ENCODE peak calls at places on chromosomes 12 and 14, in six cellular contexts. B is K562, C is uterus, N is breast epithelium, T is HCT116, U is gastrocnemius medialis. H is an unnamed sample. For H3K4me1, the result is how much of the 10 kb centered on the place peaks cover.

GRCh38 chr14:100622708-100623485 is 35.7 kb upstream of the BEGAIN start:
- DNase-seq in U (no peak), N (no peak), C (peak), B (no peak), T (no peak), H (peak)

GRCh38 chr14:55328317-55328716 is 57.1 kb downstream of the FBXO34 start:
- DNase-seq in B (no peak), N (no peak), U (no peak), C (no peak), T (no peak), H (no peak)

GRCh38 chr14:72443991-72444431 is 449.9 kb downstream of the DPF3 start:
- DNase-seq in B (no peak), N (no peak), U (no peak), T (no peak), C (no peak), H (no peak)

GRCh38 chr12:57474430-57474829 is 5.2 kb downstream of the ARHGAP9 start:
- DNase-seq in C (no peak), B (peak), N (no peak), T (no peak), U (no peak), H (no peak)

GRCh38 chr14:20667957-20668356 is 16.4 kb upstream of the RNASE4 start:
- DNase-seq in N (no peak), T (no peak), U (no peak), C (no peak), B (no peak), H (no peak)

GRCh38 chr14:29724991-29725390 is 202.7 kb downstream of the PRKD1 start:
- DNase-seq in U (no peak), C (no peak), B (peak), T (no peak), N (no peak), H (no peak)

GRCh38 chr12:125202421-125202820 is 137.2 kb downstream of the AACS start:
- DNase-seq in U (no peak), B (no peak), T (no peak), N (no peak), C (no peak), H (no peak)

GRCh38 chr14:61837336-61838229 is 75.4 kb downstream of the SNAPC1 start:
- DNase-seq in U (peak), C (peak), N (peak), T (peak), B (peak), H (peak)

GRCh38 chr14:37889087-37889486 is 293.7 kb downstream of the TTC6 start:
- DNase-seq in T (no peak), B (peak), U (no peak), N (no peak), C (no peak), H (no peak)

GRCh38 chr12:6839482-6840201 is 1.1 kb upstream of the GNB3 start:
- DNase-seq in T (no peak), C (no peak), U (no peak), B (no peak), N (no peak), H (no peak)

GRCh38 chr12:94180558-94181296 is 32.4 kb downstream of the PLXNC1 start:
- DNase-seq in B (no peak), C (no peak), U (no peak), N (no peak), T (no peak), H (no peak)

GRCh38 chr12:10634427-10634826 is 21.0 kb upstream of the MAGOHB start:
- DNase-seq in T (no peak), U (no peak), N (no peak), B (no peak), C (no peak), H (no peak)

GRCh38 chr14:75198291-75198933 is 22.0 kb upstream of the TMED10 start:
- DNase-seq in B (no peak), T (no peak), N (no peak), U (peak), C (no peak), H (no peak)

GRCh38 chr14:50092006-50092555 is 24.3 kb downstream of the VCPKMT start:
- DNase-seq in B (peak), C (no peak), N (no peak), T (no peak), U (no peak), H (no peak)

GRCh38 chr12:106304001-106304421 is 1.5 kb downstream of the TCP11L2 start:
- DNase-seq in U (no peak), C (no peak), N (no peak), B (no peak), T (no peak), H (no peak)

GRCh38 chr14:57382283-57382682 is 8.1 kb upstream of the NAA30 start:
- DNase-seq in N (no peak), U (no peak), T (no peak), B (no peak), C (no peak), H (no peak)

GRCh38 chr12:122875590-122876220 is 20.2 kb downstream of the VPS37B start:
- DNase-seq in U (no peak), N (no peak), T (no peak), B (no peak), C (no peak), H (peak)

GRCh38 chr12:88303335-88303734 is 161.2 kb downstream of the TMTC3 start:
- DNase-seq in N (no peak), U (no peak), T (no peak), C (no peak), B (no peak), H (no peak)

GRCh38 chr14:74649167-74649566 is 37.1 kb upstream of the LTBP2 start:
- DNase-seq in N (no peak), T (no peak), U (no peak), C (no peak), B (peak), H (no peak)

GRCh38 chr12:94929780-94930179 is 73.7 kb downstream of the NDUFA12 start:
- DNase-seq in C (no peak), B (no peak), N (no peak), U (no peak), T (no peak), H (no peak)

GRCh38 chr12:52496590-52497071 is 3.6 kb upstream of the KRT6A start:
- DNase-seq in T (peak), B (no peak), N (no peak), C (peak), U (no peak), H (no peak)

GRCh38 chr14:54712371-54712998 is 145.6 kb downstream of the SAMD4A start:
- DNase-seq in B (no peak), T (no peak), C (no peak), N (no peak), U (peak), H (no peak)

GRCh38 chr14:101325319-101325718 is 236.0 kb upstream of the DIO3 start:
- DNase-seq in U (no peak), N (no peak), B (no peak), C (no peak), T (no peak), H (no peak)

GRCh38 chr14:47438650-47439140 is 236.7 kb downstream of the MDGA2 start:
- DNase-seq in B (no peak), T (no peak), N (no peak), C (no peak), U (no peak), H (no peak)

GRCh38 chr12:89542912-89543592 is 17.2 kb upstream of the POC1B start:
- DNase-seq in N (peak), B (peak), C (peak), T (peak), U (peak), H (no peak)

GRCh38 chr12:132263451-132264065 is 65.8 kb downstream of the GALNT9 start:
- DNase-seq in U (no peak), N (no peak), B (no peak), C (no peak), T (no peak), H (no peak)

GRCh38 chr14:80944861-80945617 is 3.5 kb upstream of the CEP128 start:
- DNase-seq in B (no peak), U (no peak), C (no peak), N (no peak), T (no peak), H (no peak)

GRCh38 chr12:57844725-57845477 is 1.6 kb downstream of the CTDSP2 start:
- DNase-seq in B (peak), T (peak), C (peak), N (peak), U (peak), H (peak)

GRCh38 chr12:13383379-13383778 is 186.9 kb downstream of the EMP1 start:
- DNase-seq in C (no peak), U (no peak), B (no peak), N (no peak), T (no peak), H (no peak)

DNA sequence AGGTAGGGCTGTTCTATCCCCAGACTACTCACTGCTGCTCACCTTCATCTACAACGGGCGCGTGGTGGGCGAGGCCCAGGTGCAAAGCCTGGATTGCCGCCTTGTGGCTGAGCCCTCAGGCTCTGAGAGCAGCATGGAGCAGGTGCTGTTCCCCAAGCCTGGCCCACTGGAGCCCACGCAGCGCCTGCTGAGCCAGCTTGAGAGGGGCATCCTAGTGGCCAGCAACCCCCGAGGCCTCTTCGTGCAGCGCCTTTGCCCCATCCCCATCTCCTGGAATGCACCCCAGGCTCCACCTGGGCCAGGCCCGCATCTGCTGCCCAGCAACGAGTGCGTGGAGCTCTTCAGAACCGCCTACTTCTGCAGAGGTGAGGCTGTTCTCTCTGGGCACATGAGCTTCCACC is 3.5 kb downstream of the IRF9 start:
- DNase-seq in C (no peak), B (no peak), N (no peak), U (no peak), T (no peak), H (no peak)
- TF ChIP-seq POLR2A in C (no peak), B (no peak), N (no peak), U (no peak), T (no peak), H (no peak)

DNA sequence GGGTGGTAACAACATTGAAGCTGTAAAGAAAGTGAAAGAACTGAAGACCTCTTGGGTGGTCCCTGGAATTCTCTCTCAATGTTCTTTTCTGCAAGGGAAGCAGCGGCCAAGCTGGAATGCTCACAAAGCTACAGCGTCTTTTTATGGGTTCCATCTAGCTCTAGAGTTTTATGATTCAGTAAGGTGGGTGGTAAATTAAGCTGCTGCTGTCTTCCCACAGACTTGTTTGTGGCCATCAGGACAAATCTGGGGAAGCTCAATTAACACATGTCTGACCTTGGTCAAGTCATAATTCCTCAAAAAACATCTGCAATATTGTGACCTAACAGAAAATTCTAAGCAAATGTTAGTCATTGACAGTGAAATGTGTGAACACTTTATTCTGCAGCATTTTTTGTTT is 139.1 kb downstream of the MED13L start:
- DNase-seq in U (no peak), T (no peak), B (no peak), N (no peak), C (no peak), H (no peak)
- H3K4me1 ChIP-seq in U (half or more), T (under half), B (under half), N (under half), C (under half), H (under half)

GRCh38 chr14:102394717-102395378 is 32.1 kb downstream of the TECPR2 start:
- DNase-seq in B (no peak), C (no peak), U (no peak), T (no peak), N (no peak), H (no peak)

GRCh38 chr14:102392506-102392905 is 29.8 kb downstream of the TECPR2 start:
- DNase-seq in N (no peak), C (no peak), U (no peak), B (no peak), T (no peak), H (no peak)

GRCh38 chr14:102396531-102396930 is 33.8 kb downstream of the TECPR2 start:
- DNase-seq in N (no peak), T (no peak), C (no peak), U (no peak), B (no peak), H (no peak)
- TF ChIP-seq POLR2A in N (no peak), T (no peak), C (no peak), U (no peak), B (no peak), H (no peak)

GRCh38 chr12:116465892-116466291 is 93.3 kb upstream of the MAP1LC3B2 start:
- DNase-seq in T (no peak), N (no peak), B (peak), C (no peak), U (no peak), H (no peak)
- H3K4me1 ChIP-seq in T (under half), N (under half), B (under half), C (under half), U (under half), H (under half)

H was measured in right lobe of liver.